ENCODE peak calls at places on chromosomes 11 and 22, in seven cellular contexts. B is stromal cell of bone marrow, E is NCI-H1436, I is Caco-2, P is GM12865, Z is anterior cingulate cortex, W is GM23338. R is an unnamed sample.

GRCh38 chr22:24969588-24970301 is 17.2 kb downstream of the KIAA1671 start:
- DNase-seq in P (no peak), I (no peak), Z (no peak), W (no peak), E (no peak), B (peak), R (no peak)

GRCh38 chr22:49833340-49834007 is 5.8 kb upstream of the BRD1 start:
- DNase-seq in Z (no peak), E (no peak), I (peak), P (no peak), B (no peak), W (no peak), R (no peak)

GRCh38 chr11:122048401-122048800 is 67.6 kb downstream of the BLID start:
- DNase-seq in P (no peak), B (no peak), Z (no peak), E (no peak), I (no peak), W (no peak), R (no peak)

GRCh38 chr11:3803726-3804510 is 4.4 kb upstream of the PGAP2 start:
- DNase-seq in W (no peak), E (no peak), Z (no peak), B (peak), I (no peak), P (no peak), R (no peak)

GRCh38 chr11:87260811-87261210 is 223.1 kb downstream of the TMEM135 start:
- DNase-seq in E (no peak), W (no peak), P (no peak), B (no peak), Z (no peak), I (no peak), R (no peak)

GRCh38 chr11:28713850-28714249 is 605.7 kb downstream of the METTL15 start:
- DNase-seq in W (no peak), Z (no peak), I (no peak), B (no peak), P (no peak), E (no peak), R (no peak)

GRCh38 chr22:19056951-19057401 is 65.2 kb downstream of the DGCR2 start:
- DNase-seq in E (no peak), Z (no peak), I (no peak), B (no peak), W (no peak), P (no peak), R (peak)

GRCh38 chr11:102171101-102171500 is 60.9 kb downstream of the YAP1 start:
- DNase-seq in Z (no peak), B (peak), I (no peak), P (no peak), W (no peak), E (no peak), R (no peak)

GRCh38 chr11:62010935-62011528 is 43.6 kb upstream of the FTH1 start:
- DNase-seq in Z (no peak), B (no peak), W (no peak), P (peak), I (peak), E (no peak), R (no peak)

GRCh38 chr11:95222817-95223216 is 8.2 kb downstream of the SESN3 start:
- DNase-seq in Z (no peak), I (no peak), E (no peak), W (no peak), P (no peak), B (no peak), R (no peak)

GRCh38 chr22:48677621-48678020 is 1150.1 kb downstream of the BRD1 start:
- DNase-seq in P (no peak), Z (no peak), B (no peak), W (no peak), E (no peak), I (no peak), R (no peak)

GRCh38 chr11:111871693-111872161 is 346 bp upstream of the ALG9 start:
- DNase-seq in I (no peak), E (no peak), W (no peak), P (no peak), B (no peak), Z (no peak), R (no peak)

GRCh38 chr22:49756201-49756600 is 71.5 kb downstream of the BRD1 start:
- DNase-seq in E (no peak), B (no peak), Z (no peak), I (peak), P (no peak), W (no peak), R (peak)

GRCh38 chr11:111502611-111503010 is 9.6 kb downstream of the BTG4 start:
- DNase-seq in W (no peak), I (no peak), B (no peak), P (no peak), Z (no peak), E (peak), R (no peak)

GRCh38 chr22:31248965-31249940 is 37.2 kb downstream of the LIMK2 start:
- DNase-seq in B (no peak), Z (no peak), E (no peak), W (no peak), P (no peak), I (peak), R (no peak)

GRCh38 chr11:47917643-47918369 is 62.6 kb upstream of the PTPRJ start:
- DNase-seq in I (peak), P (peak), Z (no peak), B (peak), E (peak), W (peak), R (peak)

GRCh38 chr22:25645964-25646363 is 81.5 kb downstream of the GRK3 start:
- DNase-seq in E (no peak), P (no peak), I (no peak), Z (no peak), W (no peak), B (peak), R (no peak)

GRCh38 chr11:37504066-37504611 is 906.1 kb upstream of the RAG2 start:
- DNase-seq in E (no peak), W (peak), B (peak), I (peak), Z (no peak), P (peak), R (no peak)

GRCh38 chr11:8826901-8827560 is 84.0 kb upstream of the AKIP1 start:
- DNase-seq in P (no peak), B (no peak), E (no peak), Z (no peak), I (no peak), W (peak), R (peak)

GRCh38 chr11:76701701-76702100 is 31.2 kb upstream of the LRRC32 start:
- DNase-seq in Z (no peak), P (no peak), B (no peak), I (no peak), W (no peak), E (no peak), R (no peak)

GRCh38 chr11:69984457-69985261 is 93.5 kb upstream of the ANO1 start:
- DNase-seq in I (no peak), Z (no peak), E (no peak), P (no peak), B (no peak), W (peak), R (no peak)

R was measured in posterior cingulate gyrus.